ENCODE peak calls at places on chromosomes 6 and 20, in seven cellular contexts. F is IMR-90; A is H1; B is choroid plexus epithelial cell; U is CD8-positive, alpha-beta T cell; Z is uterus; D is AG04450. X is an unnamed sample.

GRCh38 chr6:27630727-27631613 is 158.1 kb upstream of the ZNF184 start:
- DNase-seq in F (peak; percentile 47), A (peak; percentile 98), B (peak; percentile 73), U (no peak), Z (no peak), D (no peak), X (peak; percentile 29)

GRCh38 chr20:58682656-58683055 is 9.9 kb upstream of the NPEPL1 start:
- DNase-seq in F (peak; percentile 70), A (no peak), B (no peak), U (no peak), Z (no peak), D (no peak), X (peak; percentile 54)

GRCh38 chr6:58198301-58198700 is 880.9 kb downstream of the PRIM2 start:
- DNase-seq in F (no peak), A (no peak), B (no peak), U (no peak), Z (no peak), D (no peak), X (peak; percentile 69)

GRCh38 chr6:161444966-161445799 is 171.3 kb upstream of the AGPAT4 start:
- DNase-seq in F (peak; percentile 16), A (no peak), B (no peak), U (no peak), Z (no peak), D (no peak), X (no peak)

GRCh38 chr6:163162007-163162873 is 252.3 kb upstream of the QKI start:
- DNase-seq in F (no peak), A (no peak), B (no peak), U (no peak), Z (no peak), D (no peak), X (no peak)

GRCh38 chr6:142444800-142445405 is 143.1 kb downstream of the ADGRG6 start:
- DNase-seq in F (peak; percentile 14), A (no peak), B (no peak), U (no peak), Z (no peak), D (no peak), X (no peak)

GRCh38 chr6:82227770-82228169 is 19.8 kb downstream of the IBTK start:
- DNase-seq in F (no peak), A (no peak), B (no peak), U (no peak), Z (no peak), D (no peak), X (no peak)

GRCh38 chr6:113073611-113074191 is 726.6 kb downstream of the RFPL4B start:
- DNase-seq in F (peak; percentile 74), A (no peak), B (peak; percentile 71), U (no peak), Z (no peak), D (no peak), X (peak; percentile 51)

GRCh38 chr20:47309806-47310426 is 46.6 kb downstream of the ZMYND8 start:
- DNase-seq in F (no peak), A (no peak), B (no peak), U (no peak), Z (no peak), D (no peak), X (no peak)

GRCh38 chr20:50415516-50416268 is 94.5 kb upstream of the PTPN1 start:
- DNase-seq in F (peak; percentile 87), A (peak; percentile 59), B (peak; percentile 89), U (no peak), Z (peak; percentile 100), D (no peak), X (peak; percentile 88)

GRCh38 chr6:77177470-77177869 is 285.8 kb downstream of the HTR1B start:
- DNase-seq in F (no peak), A (no peak), B (no peak), U (no peak), Z (no peak), D (no peak), X (no peak)
- TF ChIP-seq CTCF in F (no peak), A (no peak), B (no peak), U (no peak), Z (no peak), D (no peak), X (no peak)

DNA sequence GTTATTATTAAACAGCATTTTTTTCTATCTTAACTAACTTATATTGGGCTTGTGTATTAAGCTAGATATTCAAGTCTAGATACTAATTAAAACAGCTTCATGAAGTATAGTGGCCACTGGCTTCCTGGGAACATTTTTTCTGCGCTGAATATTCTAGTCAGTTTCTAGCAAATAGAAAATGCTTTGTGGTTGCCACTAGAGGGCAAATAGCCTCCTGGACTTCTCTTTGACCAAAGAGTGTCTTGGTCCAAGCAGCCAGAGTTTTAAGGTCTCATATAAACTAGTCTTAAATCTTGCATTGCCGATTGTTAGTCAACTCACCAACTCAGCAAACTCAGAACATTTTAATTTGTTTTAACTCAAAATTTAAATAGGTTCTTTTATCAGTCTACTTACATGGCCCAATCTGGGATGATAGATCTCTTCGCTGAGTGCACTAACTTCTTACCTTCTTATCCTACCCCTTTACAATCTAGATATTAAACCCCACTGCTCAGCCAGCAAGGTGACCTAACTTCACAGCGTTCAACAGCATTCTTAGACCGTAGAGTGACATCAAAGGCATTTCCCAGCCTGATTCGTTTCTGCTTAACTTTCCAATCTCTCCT is 24.6 kb upstream of the ID4 start:
- DNase-seq in F (peak; percentile 61), A (no peak), B (peak; percentile 80), U (no peak), Z (no peak), D (peak; percentile 26), X (peak; percentile 42)
- TF ChIP-seq CTCF in F (peak; percentile 67), A (peak; percentile 52), B (peak; percentile 80), U (no peak), Z (peak; percentile 60), D (peak; percentile 75), X (peak; percentile 82)

GRCh38 chr6:137133136-137133535 is 40.3 kb downstream of the IL22RA2 start:
- DNase-seq in F (no peak), A (no peak), B (no peak), U (no peak), Z (no peak), D (no peak), X (no peak)

GRCh38 chr6:137134483-137134882 is 39.0 kb downstream of the IL22RA2 start:
- DNase-seq in F (no peak), A (no peak), B (no peak), U (no peak), Z (no peak), D (no peak), X (no peak)

DNA sequence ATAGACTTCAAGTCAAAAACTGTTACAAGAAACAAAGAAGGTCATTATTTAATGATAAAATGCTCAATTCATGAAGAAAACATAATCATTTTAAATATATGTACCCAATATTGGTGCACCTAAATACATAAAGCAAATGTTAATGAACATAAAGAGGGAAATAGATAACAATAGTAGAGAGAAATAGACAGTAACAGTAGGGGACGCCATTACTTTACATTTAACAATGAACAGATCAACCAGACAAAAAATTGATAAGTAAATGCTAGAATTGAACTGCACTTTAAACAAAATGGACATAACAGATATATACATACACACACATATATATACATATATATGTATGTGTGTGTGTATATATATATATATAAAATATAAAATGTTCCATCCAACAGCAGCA is 37.4 kb downstream of the IL22RA2 start:
- DNase-seq in F (no peak), A (no peak), B (peak; percentile 51), U (no peak), Z (no peak), D (no peak), X (no peak)
- TF ChIP-seq CTCF in F (peak; percentile 35), A (no peak), B (peak; percentile 44), U (no peak), Z (no peak), D (peak; percentile 32), X (peak; percentile 64)

DNA sequence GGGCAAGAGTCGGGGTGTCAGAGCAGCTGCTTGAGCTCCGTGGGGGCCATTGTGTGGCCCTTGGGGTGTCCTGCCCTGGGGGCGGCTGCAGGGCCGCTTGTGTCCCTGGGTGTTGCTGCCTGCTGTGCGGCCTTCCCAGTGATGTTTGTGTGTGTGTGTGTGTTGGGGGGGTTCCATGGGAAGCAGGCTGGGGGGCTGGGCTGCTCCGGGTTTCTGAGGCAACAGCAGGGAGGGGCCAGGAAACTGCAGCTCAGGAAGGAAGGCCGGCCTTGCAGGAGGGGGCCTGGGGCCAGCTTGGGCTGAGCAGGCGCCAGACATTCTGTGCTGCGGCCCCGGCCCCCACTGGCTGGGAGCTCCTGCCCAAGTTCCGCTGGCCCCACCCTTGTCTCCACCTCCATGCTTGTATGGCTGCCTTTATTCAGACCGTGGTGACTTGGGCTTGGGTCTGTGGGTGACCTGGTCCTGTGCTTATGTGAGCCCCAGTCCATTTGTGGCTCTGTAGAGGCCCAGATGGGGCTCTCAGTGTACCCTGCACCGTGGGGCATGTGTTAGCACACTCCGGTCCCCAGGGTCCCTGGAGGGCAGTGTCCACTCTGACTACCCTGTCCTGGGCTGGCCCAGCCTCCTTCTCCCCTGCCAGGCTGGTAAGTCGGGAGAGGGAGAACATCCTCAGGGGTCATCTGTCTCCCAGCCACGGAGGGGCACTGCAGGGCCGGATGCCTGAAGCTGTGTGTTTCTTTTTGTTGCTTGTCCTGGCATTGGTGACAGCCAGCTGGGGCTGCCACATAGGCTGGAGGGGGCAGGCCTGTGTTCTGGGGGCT is 4.6 kb upstream of the SOX18 start:
- DNase-seq in F (no peak), A (no peak), B (peak; percentile 53), U (no peak), Z (no peak), D (no peak), X (no peak)
- TF ChIP-seq CTCF in F (peak; percentile 32), A (peak; percentile 53), B (peak; percentile 40), U (no peak), Z (no peak), D (peak; percentile 28), X (peak; percentile 38)

GRCh38 chr6:94323853-94324252 is 904.5 kb upstream of the EPHA7 start:
- DNase-seq in F (no peak), A (no peak), B (peak; percentile 17), U (no peak), Z (no peak), D (no peak), X (no peak)
- TF ChIP-seq CTCF in F (no peak), A (peak; percentile 47), B (peak; percentile 31), U (no peak), Z (no peak), D (no peak), X (no peak)

GRCh38 chr6:110064744-110065524 is 86.8 kb downstream of the GPR6 start:
- DNase-seq in F (no peak), A (no peak), B (no peak), U (no peak), Z (no peak), D (no peak), X (no peak)
- TF ChIP-seq CTCF in F (no peak), A (no peak), B (no peak), U (no peak), Z (no peak), D (no peak), X (no peak)

GRCh38 chr6:1597121-1597744 is 12.5 kb upstream of the FOXC1 start:
- DNase-seq in F (no peak), A (no peak), B (no peak), U (no peak), Z (no peak), D (no peak), X (no peak)
- TF ChIP-seq CTCF in F (no peak), A (no peak), B (no peak), U (no peak), Z (no peak), D (no peak), X (no peak)